ENCODE peak calls at places on chromosomes 11 and 22, in nine cellular contexts. A is A549; D is PC-9; K is NT2/D1; Q is iPS DF 6.9; W is CD4-positive, CD25-positive, alpha-beta regulatory T cell; E is sigmoid colon; L is prostate gland; U is pancreas. I is an unnamed sample.

GRCh38 chr22:36925388-36926290 is 12.2 kb downstream of the CSF2RB start:
- DNase-seq in A (no peak), L (no peak), W (no peak), D (peak), U (no peak), E (no peak), Q (no peak), K (no peak), I (peak)

GRCh38 chr11:16792426-16792825 is 54.0 kb downstream of the C11orf58 start:
- DNase-seq in Q (no peak), W (no peak), L (no peak), D (no peak), K (no peak), U (no peak), E (no peak), A (no peak), I (peak)

GRCh38 chr22:48244388-48245118 is 1482.1 kb downstream of the TBC1D22A start:
- DNase-seq in U (no peak), K (no peak), Q (no peak), L (no peak), W (no peak), E (no peak), D (no peak), A (no peak), I (no peak)

GRCh38 chr11:112525844-112526590 is 265.4 kb upstream of the PLET1 start:
- DNase-seq in K (no peak), L (no peak), Q (no peak), A (no peak), E (no peak), U (no peak), D (no peak), W (no peak), I (no peak)

GRCh38 chr11:124315052-124315451 is 1.3 kb upstream of the OR8D1 start:
- DNase-seq in Q (no peak), K (no peak), W (no peak), A (no peak), E (no peak), U (no peak), D (no peak), L (no peak), I (peak)

GRCh38 chr22:50027639-50028537 is 15.3 kb upstream of the IL17REL start:
- DNase-seq in E (peak), A (peak), U (no peak), Q (no peak), L (no peak), W (peak), D (peak), K (no peak), I (peak)

GRCh38 chr11:101996106-101996505 is 51.1 kb upstream of the CFAP300 start:
- DNase-seq in Q (no peak), W (no peak), K (no peak), E (no peak), U (no peak), L (no peak), D (no peak), A (no peak), I (no peak)

GRCh38 chr11:17552041-17552355 is 4.9 kb downstream of the OTOG start:
- DNase-seq in U (no peak), Q (no peak), W (no peak), K (no peak), D (no peak), E (no peak), L (no peak), A (no peak), I (no peak)

GRCh38 chr22:19442166-19442565 is 5.3 kb downstream of the C22orf39 start:
- DNase-seq in L (no peak), A (no peak), Q (no peak), D (no peak), W (no peak), U (no peak), E (no peak), K (no peak), I (no peak)

GRCh38 chr11:126061707-126062678 is 673 bp downstream of the CDON start:
- DNase-seq in D (peak), U (peak), A (peak), K (no peak), L (peak), Q (no peak), W (peak), E (peak), I (peak)

GRCh38 chr11:70928854-70929598 is 323.4 kb downstream of the SHANK2 start:
- DNase-seq in Q (no peak), L (no peak), A (no peak), U (no peak), D (no peak), E (no peak), K (no peak), W (no peak), I (no peak)

GRCh38 chr11:48210052-48210451 is 6.6 kb upstream of the OR4B1 start:
- DNase-seq in E (no peak), Q (no peak), U (no peak), W (peak), D (no peak), A (peak), K (peak), L (no peak), I (no peak)

GRCh38 chr11:3166268-3167142 is 1.4 kb upstream of the OSBPL5 start:
- DNase-seq in L (no peak), K (no peak), A (no peak), D (no peak), W (no peak), E (no peak), U (peak), Q (no peak), I (no peak)

DNA sequence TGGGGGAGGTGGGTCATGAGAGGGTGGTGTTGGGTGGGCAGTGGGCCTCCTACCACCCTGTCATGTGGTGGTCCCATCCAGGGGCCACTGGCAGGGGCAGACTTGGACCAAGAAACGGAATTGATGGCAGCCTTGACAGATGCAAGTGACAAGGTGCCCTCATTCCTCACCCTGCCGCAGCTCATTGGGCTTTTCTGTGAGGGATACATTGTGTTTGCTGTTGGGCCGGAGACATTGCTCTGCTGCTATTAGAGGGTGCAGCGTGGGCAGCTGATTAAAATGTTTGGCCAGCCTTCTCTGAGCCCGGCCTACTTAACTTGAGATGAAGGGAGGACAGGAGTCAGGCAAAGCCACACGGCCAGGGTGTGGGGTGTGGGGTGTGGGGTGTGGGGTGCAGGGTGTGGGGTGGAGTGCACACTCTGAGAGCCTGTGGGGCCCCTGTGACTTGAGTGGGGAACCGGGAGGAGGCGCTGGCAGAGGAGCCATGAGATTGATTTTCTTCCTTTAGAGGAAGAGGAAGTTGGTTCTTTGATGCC is 351.5 kb downstream of the TBC1D22A start:
- DNase-seq in W (no peak), L (no peak), D (no peak), A (no peak), U (no peak), K (no peak), E (no peak), Q (no peak), I (no peak)
- H3K4me3 ChIP-seq in W (no peak), L (no peak), D (no peak), A (no peak), U (no peak), K (no peak), E (no peak), Q (no peak), I (no peak)

GRCh38 chr11:13145461-13145860 is 132.1 kb upstream of the BMAL1 start:
- DNase-seq in L (no peak), A (no peak), E (no peak), U (no peak), K (no peak), Q (no peak), W (no peak), D (no peak), I (no peak)
- H3K4me3 ChIP-seq in L (no peak), A (no peak), E (no peak), U (no peak), K (no peak), Q (no peak), W (no peak), D (no peak), I (no peak)

GRCh38 chr11:103525069-103525468 is 415.8 kb downstream of the DYNC2H1 start:
- DNase-seq in E (no peak), W (no peak), U (no peak), A (no peak), D (peak), K (no peak), L (no peak), Q (no peak), I (peak)
- H3K4me3 ChIP-seq in E (no peak), W (no peak), U (no peak), A (no peak), D (no peak), K (no peak), L (no peak), Q (no peak), I (no peak)

DNA sequence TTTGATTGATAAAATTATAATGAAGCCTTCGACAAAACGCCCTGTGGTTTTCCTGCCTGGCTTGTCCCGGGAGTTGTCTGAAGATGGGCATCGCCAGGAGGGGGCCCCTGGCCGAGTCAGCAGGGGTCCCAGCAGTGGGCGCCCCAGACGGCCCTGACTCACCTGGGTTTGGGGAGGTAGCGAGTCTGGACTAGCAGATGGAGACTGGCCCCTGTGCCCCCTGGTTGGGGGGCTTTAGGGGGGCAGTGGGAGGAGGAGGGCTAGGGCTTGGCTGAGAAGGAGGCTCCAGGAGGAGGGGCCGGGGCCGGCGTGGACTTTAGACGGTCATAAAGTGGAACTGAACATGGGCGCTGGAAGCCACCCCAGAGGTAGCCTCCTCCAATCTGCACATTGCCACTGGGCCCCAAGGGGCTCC is 410 bp upstream of the LIF start:
- DNase-seq in A (no peak), L (no peak), D (no peak), W (no peak), K (no peak), E (no peak), Q (no peak), U (no peak), I (no peak)
- H3K4me3 ChIP-seq in A (no peak), L (no peak), D (no peak), W (no peak), K (no peak), E (peak), Q (no peak), U (no peak), I (peak)

DNA sequence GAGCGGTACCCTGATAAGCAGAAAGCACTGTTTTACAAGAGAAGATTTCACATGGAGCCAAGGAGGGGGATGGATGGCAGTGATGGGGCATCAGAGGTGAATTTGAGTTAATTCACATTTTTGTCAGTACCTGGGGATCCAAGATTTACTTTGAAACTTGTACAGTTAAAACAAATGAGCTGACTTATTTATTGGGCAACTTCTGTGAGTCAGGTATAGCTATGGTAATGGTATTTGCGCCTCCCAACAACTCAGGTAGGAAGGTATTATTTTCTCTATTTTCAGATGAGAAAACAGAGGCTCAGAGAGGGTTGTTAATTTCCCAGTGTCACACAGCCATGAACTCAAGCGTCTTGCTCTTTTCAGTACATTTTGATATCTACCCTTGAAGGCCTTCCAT is 83.6 kb downstream of the PRR5L start:
- DNase-seq in W (no peak), K (no peak), A (no peak), E (no peak), U (no peak), L (no peak), D (no peak), Q (no peak), I (no peak)
- H3K4me3 ChIP-seq in W (no peak), K (no peak), A (no peak), E (no peak), U (no peak), L (no peak), D (no peak), Q (no peak), I (no peak)

GRCh38 chr22:45880091-45880651 is 96.8 kb downstream of the WNT7B start:
- DNase-seq in D (no peak), U (no peak), L (no peak), A (no peak), E (peak), Q (no peak), W (no peak), K (no peak), I (no peak)
- H3K4me3 ChIP-seq in D (no peak), U (no peak), L (no peak), A (no peak), E (no peak), Q (no peak), W (no peak), K (no peak), I (no peak)

GRCh38 chr11:65615229-65615949 is at the start of gene PCNX3:
- DNase-seq in D (peak), E (peak), U (peak), A (peak), Q (peak), L (peak), W (peak), K (peak), I (peak)

GRCh38 chr11:65611758-65612603 is 2.0 kb downstream of the MAP3K11 start:
- DNase-seq in D (no peak), U (peak), Q (no peak), L (no peak), A (no peak), K (no peak), E (no peak), W (no peak), I (no peak)

GRCh38 chr11:65613091-65613928 is 711 bp downstream of the MAP3K11 start:
- DNase-seq in Q (no peak), W (peak), K (no peak), E (no peak), L (no peak), A (peak), D (no peak), U (peak), I (no peak)

GRCh38 chr11:65611028-65611757 is 2.8 kb downstream of the MAP3K11 start:
- DNase-seq in K (no peak), W (no peak), D (no peak), Q (no peak), L (no peak), E (no peak), A (no peak), U (peak), I (no peak)

DNA sequence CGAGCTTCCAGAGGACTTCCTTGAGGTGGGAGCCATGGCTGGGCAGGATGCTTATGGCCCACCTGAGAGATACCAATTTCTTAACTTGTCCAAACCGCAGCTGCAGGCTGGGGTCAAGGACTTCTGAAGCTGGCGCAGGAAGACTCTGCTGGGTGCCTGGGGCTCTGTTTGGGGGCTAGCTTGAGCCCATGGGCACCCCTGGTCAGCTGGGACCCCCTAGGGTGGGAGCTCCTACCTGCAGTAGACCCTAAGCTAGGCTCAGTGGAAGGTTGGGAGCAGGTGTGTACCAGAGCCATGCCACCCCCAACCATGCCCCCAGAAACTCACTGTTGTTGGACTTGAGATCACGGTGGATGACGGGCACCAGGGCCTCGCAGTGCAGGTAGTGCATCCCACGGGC is 1.3 kb downstream of the MAP3K11 start:
- DNase-seq in K (no peak), Q (no peak), W (no peak), E (no peak), L (no peak), U (no peak), D (no peak), A (no peak), I (no peak)
- H3K4me3 ChIP-seq in K (peak), Q (no peak), W (peak), E (peak), L (peak), U (peak), D (peak), A (peak), I (peak)

GRCh38 chr11:73380321-73380720 is 4.1 kb downstream of the RELT start:
- DNase-seq in K (no peak), L (no peak), Q (no peak), A (no peak), E (no peak), D (no peak), W (no peak), U (no peak), I (no peak)
- H3K4me3 ChIP-seq in K (no peak), L (no peak), Q (no peak), A (no peak), E (no peak), D (no peak), W (no peak), U (no peak), I (no peak)